ENCODE peak calls at places on chromosomes 6 and 20, in four cellular contexts. E is kidney tubule cell; V is pancreas; N is activated CD8-positive, alpha-beta memory T cell treated with anti-CD3 and anti-CD28 coated beads for 48 hours. D is an unnamed sample.

GRCh38 chr6:116434056-116434725 is 27.0 kb upstream of the CALHM6 start:
- DNase-seq in E (no peak), V (no peak), N (no peak), D (no peak)

GRCh38 chr6:12232339-12232738 is 57.8 kb upstream of the EDN1 start:
- DNase-seq in E (peak), V (no peak), N (no peak), D (peak)

GRCh38 chr20:62606551-62607201 is 35.6 kb upstream of the SLCO4A1 start:
- DNase-seq in E (peak), V (no peak), N (no peak), D (no peak)

GRCh38 chr20:50592282-50593004 is 82.3 kb downstream of the PTPN1 start:
- DNase-seq in E (peak), V (no peak), N (no peak), D (no peak)

GRCh38 chr20:51378171-51378928 is 164.2 kb downstream of the NFATC2 start:
- DNase-seq in E (no peak), V (no peak), N (no peak), D (no peak)

GRCh38 chr6:29376003-29376402 is 912 bp upstream of the OR12D3 start:
- DNase-seq in E (peak), V (no peak), N (no peak), D (no peak)

GRCh38 chr6:127266892-127267741 is 453 bp downstream of the RNF146 start:
- DNase-seq in E (peak), V (peak), N (peak), D (peak)

GRCh38 chr6:157607317-157608109 is 215.5 kb upstream of the SNX9 start:
- DNase-seq in E (no peak), V (no peak), N (no peak), D (no peak)

GRCh38 chr6:151291145-151292055 is 51.6 kb downstream of the AKAP12 start:
- DNase-seq in E (peak), V (no peak), N (no peak), D (peak)

GRCh38 chr20:63896136-63896890 is 1.4 kb downstream of the DNAJC5 start:
- DNase-seq in E (peak), V (peak), N (no peak), D (peak)

GRCh38 chr6:99241905-99242534 is 107.5 kb downstream of the FAXC start:
- DNase-seq in E (peak), V (no peak), N (no peak), D (peak)

GRCh38 chr20:11935754-11936551 is 18.3 kb downstream of the BTBD3 start:
- DNase-seq in E (no peak), V (no peak), N (no peak), D (no peak)

GRCh38 chr6:38773338-38773737 is 58.2 kb downstream of the DNAH8 start:
- DNase-seq in E (peak), V (no peak), N (no peak), D (no peak)

GRCh38 chr20:51024761-51025160 is 1.9 kb upstream of the KCNG1 start:
- DNase-seq in E (no peak), V (no peak), N (no peak), D (no peak)

GRCh38 chr6:117072781-117073180 is 192.6 kb upstream of the VGLL2 start:
- DNase-seq in E (no peak), V (no peak), N (no peak), D (no peak)

GRCh38 chr6:37942606-37943376 is 123.3 kb downstream of the ZFAND3 start:
- DNase-seq in E (no peak), V (no peak), N (no peak), D (no peak)

GRCh38 chr20:50313223-50313820 is 122.7 kb downstream of the CEBPB start:
- DNase-seq in E (peak), V (no peak), N (no peak), D (no peak)

GRCh38 chr20:12928358-12928754 is 80.4 kb upstream of the SPTLC3 start:
- DNase-seq in E (no peak), V (no peak), N (no peak), D (no peak)

GRCh38 chr6:34514593-34515472 is 41.3 kb downstream of the SPDEF start:
- DNase-seq in E (no peak), V (no peak), N (no peak), D (peak)

D was measured in astrocyte.